ENCODE peak calls at places on chromosomes 13 and 19, in nine cellular contexts. S, U, J, Z, E, N, X, H and Y are unnamed samples.

GRCh38 chr19:32702010-32702409 is 10.4 kb downstream of the NUDT19 start:
- DNase-seq in N (no peak), J (no peak), H (no peak), S (no peak), U (no peak), X (no peak), Z (peak), E (no peak), Y (no peak)

GRCh38 chr19:7902796-7903243 is 857 bp upstream of the MAP2K7 start:
- DNase-seq in J (no peak), S (no peak), U (no peak), N (no peak), X (peak), Z (no peak), H (no peak), E (peak), Y (no peak)

GRCh38 chr13:112648101-112648500 is 41.7 kb upstream of the ATP11A start:
- DNase-seq in U (no peak), S (no peak), J (no peak), X (no peak), H (no peak), N (no peak), Z (no peak), E (no peak), Y (no peak)

GRCh38 chr19:30122431-30122830 is 180.4 kb downstream of the URI1 start:
- DNase-seq in Z (no peak), J (no peak), E (no peak), U (no peak), N (no peak), X (no peak), S (no peak), H (no peak), Y (no peak)

GRCh38 chr13:52925775-52926285 is 77.4 kb upstream of the PCDH8 start:
- DNase-seq in U (no peak), N (no peak), X (no peak), J (no peak), S (peak), H (no peak), Z (no peak), E (no peak), Y (no peak)

GRCh38 chr13:104954210-104954609 is 1581.3 kb downstream of the EFNB2 start:
- DNase-seq in S (no peak), J (no peak), X (no peak), Z (no peak), N (no peak), U (no peak), H (no peak), E (no peak), Y (peak)

GRCh38 chr13:50208826-50209335 is 193.6 kb downstream of the KCNRG start:
- DNase-seq in E (peak), S (no peak), U (peak), N (no peak), X (peak), H (peak), Z (peak), J (peak), Y (peak)

GRCh38 chr19:39166571-39167391 is 30.0 kb upstream of the NCCRP1 start:
- DNase-seq in Z (no peak), N (no peak), S (peak), U (no peak), H (no peak), E (no peak), J (no peak), X (no peak), Y (no peak)

GRCh38 chr13:29905845-29906244 is 55.4 kb upstream of the UBL3 start:
- DNase-seq in J (no peak), H (no peak), U (peak), E (peak), X (peak), S (no peak), N (no peak), Z (peak), Y (peak)

GRCh38 chr13:33087091-33087490 is 70.9 kb downstream of the KL start:
- DNase-seq in U (peak), H (no peak), Z (peak), X (peak), S (no peak), N (no peak), J (no peak), E (no peak), Y (no peak)

GRCh38 chr13:99396446-99396845 is 89.2 kb upstream of the GPR183 start:
- DNase-seq in X (no peak), U (no peak), H (no peak), E (no peak), N (no peak), S (no peak), J (no peak), Z (no peak), Y (no peak)

GRCh38 chr19:13839938-13840750 is 36.8 kb upstream of the NANOS3 start:
- DNase-seq in X (peak), S (no peak), E (peak), U (peak), Z (peak), N (no peak), H (peak), J (no peak), Y (peak)

GRCh38 chr19:35476149-35476548 is 14.1 kb downstream of the KRTDAP start:
- DNase-seq in Z (no peak), N (no peak), E (no peak), U (no peak), S (no peak), J (peak), X (no peak), H (peak), Y (no peak)

GRCh38 chr13:60690607-60691006 is 293.6 kb downstream of the TDRD3 start:
- DNase-seq in S (no peak), X (no peak), J (no peak), H (no peak), Z (no peak), U (no peak), N (no peak), E (no peak), Y (no peak)

GRCh38 chr13:30142502-30143211 is 164.7 kb downstream of the KATNAL1 start:
- DNase-seq in S (peak), N (no peak), X (peak), H (peak), U (peak), J (peak), Z (peak), E (peak), Y (peak)

GRCh38 chr19:1261863-1262686 is 7.1 kb upstream of the CIRBP start:
- DNase-seq in S (no peak), J (no peak), E (peak), U (no peak), X (peak), Z (peak), H (no peak), N (no peak), Y (peak)

GRCh38 chr13:36673838-36674326 is at the start of gene SERTM1:
- DNase-seq in Z (no peak), H (peak), X (no peak), S (peak), U (no peak), J (no peak), E (peak), N (no peak), Y (peak)

GRCh38 chr19:57357406-57357805 is 5.9 kb upstream of the TRAPPC2B start:
- DNase-seq in E (no peak), H (no peak), X (no peak), J (no peak), Z (no peak), N (no peak), U (no peak), S (no peak), Y (no peak)

GRCh38 chr13:49308104-49308875 is 60.6 kb downstream of the CDADC1 start:
- DNase-seq in U (peak), H (no peak), S (no peak), N (no peak), X (no peak), E (peak), Z (no peak), J (no peak), Y (peak)

GRCh38 chr13:44132710-44133109 is 240.9 kb upstream of the SERP2 start:
- DNase-seq in U (peak), E (peak), X (peak), N (no peak), Z (peak), H (no peak), S (no peak), J (no peak), Y (peak)

GRCh38 chr19:38009650-38010229 is 102.7 kb downstream of the SIPA1L3 start:
- DNase-seq in E (no peak), N (no peak), Z (no peak), S (no peak), J (peak), H (no peak), U (no peak), X (no peak), Y (no peak)

GRCh38 chr13:76523740-76524382 is 362.3 kb downstream of the KCTD12 start:
- DNase-seq in J (peak), X (no peak), U (peak), N (no peak), H (no peak), E (no peak), Z (no peak), S (no peak), Y (no peak)

GRCh38 chr13:46507978-46508377 is 45.0 kb upstream of the LRCH1 start:
- DNase-seq in J (no peak), H (no peak), X (peak), E (no peak), Z (peak), N (no peak), U (peak), S (no peak), Y (peak)

GRCh38 chr13:25214371-25215252 is 42.5 kb upstream of the AMER2 start:
- DNase-seq in E (peak), S (no peak), N (no peak), H (no peak), X (peak), U (peak), Z (peak), J (no peak), Y (peak)

GRCh38 chr19:913080-913748 is at the start of gene R3HDM4:
- DNase-seq in N (peak), X (peak), E (peak), H (peak), S (no peak), Z (peak), U (peak), J (peak), Y (peak)

GRCh38 chr13:111342716-111343115 is 22.3 kb downstream of the TEX29 start:
- DNase-seq in N (no peak), Z (no peak), X (no peak), J (no peak), U (no peak), S (no peak), H (peak), E (no peak), Y (no peak)

GRCh38 chr19:47765522-47766358 is 12.8 kb upstream of the SELENOW start:
- DNase-seq in X (peak), Z (peak), H (peak), N (peak), E (peak), J (peak), S (no peak), U (peak), Y (peak)

GRCh38 chr13:113633485-113633873 is 24.5 kb downstream of the ATP4B start:
- DNase-seq in S (no peak), U (no peak), Z (no peak), X (no peak), J (no peak), N (no peak), H (no peak), E (no peak), Y (no peak)

GRCh38 chr13:23180711-23181110 is at the start of gene SGCG:
- DNase-seq in S (no peak), X (no peak), H (no peak), U (no peak), E (peak), N (no peak), Z (no peak), J (no peak), Y (no peak)

GRCh38 chr13:114074671-114075315 is 57.6 kb downstream of the RASA3 start:
- DNase-seq in S (no peak), X (no peak), N (no peak), J (no peak), U (no peak), Z (no peak), H (no peak), E (no peak), Y (no peak)